ENCODE peak calls at places on chromosomes 1 and 21, in nine cellular contexts. One of them, this sample, is unnamed.

GRCh38 chr1:42732126-42732680 is 7.8 kb downstream of the CLDN19 start:
- DNase-seq in right lobe of liver: no peak
- DNase-seq in naive thymus-derived CD4-positive, alpha-beta T cell: no peak
- DNase-seq in CD8-positive, alpha-beta T cell: peak; percentile 25
- DNase-seq in endothelial cell of umbilical vein: no peak
- DNase-seq in ovary: no peak
- DNase-seq in CD8-positive, alpha-beta memory T cell: no peak
- DNase-seq in neural progenitor cell: no peak
- DNase-seq in lower lobe of right lung: no peak
- DNase-seq in this sample: no peak

GRCh38 chr21:33763573-33763881 is 121.2 kb downstream of the ITSN1 start:
- DNase-seq in right lobe of liver: no peak
- DNase-seq in naive thymus-derived CD4-positive, alpha-beta T cell: no peak
- DNase-seq in CD8-positive, alpha-beta T cell: no peak
- DNase-seq in endothelial cell of umbilical vein: no peak
- DNase-seq in ovary: no peak
- DNase-seq in CD8-positive, alpha-beta memory T cell: no peak
- DNase-seq in neural progenitor cell: no peak
- DNase-seq in lower lobe of right lung: no peak
- DNase-seq in this sample: no peak

GRCh38 chr1:4173731-4174130 is 273.7 kb upstream of the C1orf174 start:
- DNase-seq in right lobe of liver: no peak
- DNase-seq in naive thymus-derived CD4-positive, alpha-beta T cell: no peak
- DNase-seq in CD8-positive, alpha-beta T cell: peak; percentile 34
- DNase-seq in endothelial cell of umbilical vein: no peak
- DNase-seq in ovary: no peak
- DNase-seq in CD8-positive, alpha-beta memory T cell: no peak
- DNase-seq in neural progenitor cell: no peak
- DNase-seq in lower lobe of right lung: no peak
- DNase-seq in this sample: no peak

GRCh38 chr1:177934927-177935326 is 34.9 kb downstream of the SEC16B start:
- DNase-seq in right lobe of liver: no peak
- DNase-seq in naive thymus-derived CD4-positive, alpha-beta T cell: no peak
- DNase-seq in CD8-positive, alpha-beta T cell: no peak
- DNase-seq in endothelial cell of umbilical vein: no peak
- DNase-seq in ovary: no peak
- DNase-seq in CD8-positive, alpha-beta memory T cell: no peak
- DNase-seq in neural progenitor cell: no peak
- DNase-seq in lower lobe of right lung: no peak
- DNase-seq in this sample: no peak

GRCh38 chr1:3170566-3171453 is 101.8 kb downstream of the PRDM16 start:
- DNase-seq in right lobe of liver: peak; percentile 85
- DNase-seq in naive thymus-derived CD4-positive, alpha-beta T cell: no peak
- DNase-seq in CD8-positive, alpha-beta T cell: no peak
- DNase-seq in endothelial cell of umbilical vein: no peak
- DNase-seq in ovary: peak; percentile 88
- DNase-seq in CD8-positive, alpha-beta memory T cell: no peak
- DNase-seq in neural progenitor cell: peak; percentile 62
- DNase-seq in lower lobe of right lung: peak; percentile 79
- DNase-seq in this sample: peak; percentile 89

GRCh38 chr21:34702341-34702807 is 33.6 kb downstream of the CLIC6 start:
- DNase-seq in right lobe of liver: no peak
- DNase-seq in naive thymus-derived CD4-positive, alpha-beta T cell: no peak
- DNase-seq in CD8-positive, alpha-beta T cell: no peak
- DNase-seq in endothelial cell of umbilical vein: no peak
- DNase-seq in ovary: no peak
- DNase-seq in CD8-positive, alpha-beta memory T cell: no peak
- DNase-seq in neural progenitor cell: no peak
- DNase-seq in lower lobe of right lung: no peak
- DNase-seq in this sample: peak; percentile 19

GRCh38 chr1:172293379-172293778 is 127.1 kb upstream of the C1orf105 start:
- DNase-seq in right lobe of liver: no peak
- DNase-seq in naive thymus-derived CD4-positive, alpha-beta T cell: no peak
- DNase-seq in CD8-positive, alpha-beta T cell: no peak
- DNase-seq in endothelial cell of umbilical vein: no peak
- DNase-seq in ovary: no peak
- DNase-seq in CD8-positive, alpha-beta memory T cell: no peak
- DNase-seq in neural progenitor cell: no peak
- DNase-seq in lower lobe of right lung: no peak
- DNase-seq in this sample: no peak

GRCh38 chr1:153490272-153491051 is 30.0 kb upstream of the S100A7 start:
- DNase-seq in right lobe of liver: no peak
- DNase-seq in naive thymus-derived CD4-positive, alpha-beta T cell: no peak
- DNase-seq in CD8-positive, alpha-beta T cell: no peak
- DNase-seq in endothelial cell of umbilical vein: no peak
- DNase-seq in ovary: peak; percentile 88
- DNase-seq in CD8-positive, alpha-beta memory T cell: no peak
- DNase-seq in neural progenitor cell: no peak
- DNase-seq in lower lobe of right lung: no peak
- DNase-seq in this sample: peak; percentile 40

GRCh38 chr1:223700388-223700918 is 11.9 kb upstream of the CAPN2 start:
- DNase-seq in right lobe of liver: no peak
- DNase-seq in naive thymus-derived CD4-positive, alpha-beta T cell: no peak
- DNase-seq in CD8-positive, alpha-beta T cell: no peak
- DNase-seq in endothelial cell of umbilical vein: no peak
- DNase-seq in ovary: no peak
- DNase-seq in CD8-positive, alpha-beta memory T cell: no peak
- DNase-seq in neural progenitor cell: no peak
- DNase-seq in lower lobe of right lung: no peak
- DNase-seq in this sample: no peak

GRCh38 chr21:39048064-39048463 is 135.2 kb downstream of the PSMG1 start:
- DNase-seq in right lobe of liver: no peak
- DNase-seq in naive thymus-derived CD4-positive, alpha-beta T cell: no peak
- DNase-seq in CD8-positive, alpha-beta T cell: no peak
- DNase-seq in endothelial cell of umbilical vein: peak; percentile 19
- DNase-seq in ovary: no peak
- DNase-seq in CD8-positive, alpha-beta memory T cell: no peak
- DNase-seq in neural progenitor cell: peak; percentile 93
- DNase-seq in lower lobe of right lung: peak; percentile 52
- DNase-seq in this sample: no peak

GRCh38 chr1:95974586-95974985 is 740.6 kb downstream of the RWDD3 start:
- DNase-seq in right lobe of liver: no peak
- DNase-seq in naive thymus-derived CD4-positive, alpha-beta T cell: no peak
- DNase-seq in CD8-positive, alpha-beta T cell: no peak
- DNase-seq in endothelial cell of umbilical vein: no peak
- DNase-seq in ovary: no peak
- DNase-seq in CD8-positive, alpha-beta memory T cell: no peak
- DNase-seq in neural progenitor cell: no peak
- DNase-seq in lower lobe of right lung: no peak
- DNase-seq in this sample: no peak

GRCh38 chr1:81004011-81004410 is 796.7 kb upstream of the ADGRL2 start:
- DNase-seq in right lobe of liver: no peak
- DNase-seq in naive thymus-derived CD4-positive, alpha-beta T cell: no peak
- DNase-seq in CD8-positive, alpha-beta T cell: no peak
- DNase-seq in endothelial cell of umbilical vein: no peak
- DNase-seq in ovary: no peak
- DNase-seq in CD8-positive, alpha-beta memory T cell: no peak
- DNase-seq in neural progenitor cell: no peak
- DNase-seq in lower lobe of right lung: no peak
- DNase-seq in this sample: no peak

DNA sequence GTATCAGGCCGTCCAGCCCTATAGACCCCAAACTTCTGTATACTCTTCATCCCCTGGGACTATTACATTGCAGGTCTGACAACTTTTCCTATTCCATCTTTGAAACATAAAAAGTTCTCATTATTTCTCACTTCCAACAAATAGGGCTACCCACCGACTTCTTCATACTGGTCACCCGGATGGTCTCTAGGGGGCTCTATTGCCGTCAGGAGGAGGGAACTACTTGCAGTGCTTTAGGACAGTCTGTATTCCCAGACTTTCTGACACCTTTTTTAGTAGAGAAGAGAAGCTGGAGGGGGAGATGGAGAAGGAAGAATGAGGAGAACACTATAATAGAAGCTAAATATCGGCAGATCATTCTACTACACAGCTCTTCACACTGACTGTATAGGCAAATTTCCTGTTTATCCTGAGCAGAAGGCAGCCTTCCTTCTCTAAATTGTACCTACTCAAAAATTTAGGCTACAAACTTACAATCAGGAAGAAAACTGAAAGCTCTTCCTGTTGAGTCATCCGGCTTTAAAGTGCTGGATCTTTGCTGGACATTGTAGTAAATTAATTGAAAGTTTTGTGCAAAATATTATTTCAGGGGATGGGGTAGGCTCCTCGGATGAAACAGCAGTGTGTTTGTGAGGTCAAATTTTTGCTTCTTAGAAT is 54.6 kb downstream of the CDC7 start:
- DNase-seq in right lobe of liver: no peak
- DNase-seq in naive thymus-derived CD4-positive, alpha-beta T cell: no peak
- DNase-seq in CD8-positive, alpha-beta T cell: no peak
- DNase-seq in endothelial cell of umbilical vein: peak; percentile 64
- DNase-seq in ovary: no peak
- DNase-seq in CD8-positive, alpha-beta memory T cell: no peak
- DNase-seq in neural progenitor cell: peak; percentile 42
- DNase-seq in lower lobe of right lung: no peak
- DNase-seq in this sample: no peak
- H3K4me1 ChIP-seq in right lobe of liver: no peaks in the 10 kb centered on the region
- H3K4me1 ChIP-seq in naive thymus-derived CD4-positive, alpha-beta T cell: peaks cover 30% of the 10 kb centered on the region
- H3K4me1 ChIP-seq in CD8-positive, alpha-beta T cell: peaks cover 49% of the 10 kb centered on the region
- H3K4me1 ChIP-seq in endothelial cell of umbilical vein: peaks cover 28% of the 10 kb centered on the region
- H3K4me1 ChIP-seq in ovary: no peaks in the 10 kb centered on the region
- H3K4me1 ChIP-seq in CD8-positive, alpha-beta memory T cell: peaks cover 95% of the 10 kb centered on the region
- H3K4me1 ChIP-seq in neural progenitor cell: peaks cover 3% of the 10 kb centered on the region
- H3K4me1 ChIP-seq in lower lobe of right lung: peaks cover 20% of the 10 kb centered on the region
- H3K4me1 ChIP-seq in this sample: no peaks in the 10 kb centered on the region

DNA sequence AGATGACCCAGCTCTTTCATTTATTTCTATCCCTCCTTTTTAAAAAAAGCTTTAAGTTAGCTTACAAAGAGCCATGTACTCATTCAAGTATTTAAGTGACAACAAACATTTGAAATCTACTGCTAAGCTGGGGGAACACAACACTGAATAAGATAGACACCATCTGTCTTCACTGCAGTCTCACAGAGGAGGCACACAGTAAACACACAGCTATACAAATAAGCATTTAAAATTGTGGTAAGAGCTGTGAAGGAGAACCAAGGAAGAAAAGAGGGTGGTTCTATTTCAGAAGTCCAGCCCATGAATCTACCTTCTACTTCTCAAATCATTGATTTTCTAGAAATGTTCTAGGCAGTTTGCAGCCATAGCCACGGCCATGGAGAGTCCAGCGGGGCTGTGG is 28.1 kb downstream of the PRDM2 start:
- DNase-seq in right lobe of liver: no peak
- DNase-seq in naive thymus-derived CD4-positive, alpha-beta T cell: no peak
- DNase-seq in CD8-positive, alpha-beta T cell: no peak
- DNase-seq in endothelial cell of umbilical vein: no peak
- DNase-seq in ovary: no peak
- DNase-seq in CD8-positive, alpha-beta memory T cell: no peak
- DNase-seq in neural progenitor cell: no peak
- DNase-seq in lower lobe of right lung: no peak
- DNase-seq in this sample: no peak
- H3K4me1 ChIP-seq in right lobe of liver: no peaks in the 10 kb centered on the region
- H3K4me1 ChIP-seq in naive thymus-derived CD4-positive, alpha-beta T cell: peaks cover 43% of the 10 kb centered on the region
- H3K4me1 ChIP-seq in CD8-positive, alpha-beta T cell: peaks cover 67% of the 10 kb centered on the region
- H3K4me1 ChIP-seq in endothelial cell of umbilical vein: peaks cover 5% of the 10 kb centered on the region
- H3K4me1 ChIP-seq in ovary: peaks cover 17% of the 10 kb centered on the region
- H3K4me1 ChIP-seq in CD8-positive, alpha-beta memory T cell: peaks cover 49% of the 10 kb centered on the region
- H3K4me1 ChIP-seq in neural progenitor cell: peaks cover 12% of the 10 kb centered on the region
- H3K4me1 ChIP-seq in lower lobe of right lung: peaks cover 15% of the 10 kb centered on the region
- H3K4me1 ChIP-seq in this sample: no peaks in the 10 kb centered on the region

GRCh38 chr1:17563494-17564281 is 24.2 kb downstream of the ARHGEF10L start:
- DNase-seq in right lobe of liver: peak; percentile 66
- DNase-seq in naive thymus-derived CD4-positive, alpha-beta T cell: no peak
- DNase-seq in CD8-positive, alpha-beta T cell: no peak
- DNase-seq in endothelial cell of umbilical vein: no peak
- DNase-seq in ovary: no peak
- DNase-seq in CD8-positive, alpha-beta memory T cell: no peak
- DNase-seq in neural progenitor cell: no peak
- DNase-seq in lower lobe of right lung: no peak
- DNase-seq in this sample: peak; percentile 51

GRCh38 chr1:17564458-17565393 is 25.2 kb downstream of the ARHGEF10L start:
- DNase-seq in right lobe of liver: peak; percentile 83
- DNase-seq in naive thymus-derived CD4-positive, alpha-beta T cell: no peak
- DNase-seq in CD8-positive, alpha-beta T cell: no peak
- DNase-seq in endothelial cell of umbilical vein: no peak
- DNase-seq in ovary: no peak
- DNase-seq in CD8-positive, alpha-beta memory T cell: no peak
- DNase-seq in neural progenitor cell: peak; percentile 75
- DNase-seq in lower lobe of right lung: no peak
- DNase-seq in this sample: peak; percentile 90

GRCh38 chr1:17567582-17567981 is 28.1 kb downstream of the ARHGEF10L start:
- DNase-seq in right lobe of liver: no peak
- DNase-seq in naive thymus-derived CD4-positive, alpha-beta T cell: no peak
- DNase-seq in CD8-positive, alpha-beta T cell: no peak
- DNase-seq in endothelial cell of umbilical vein: no peak
- DNase-seq in ovary: peak; percentile 74
- DNase-seq in CD8-positive, alpha-beta memory T cell: no peak
- DNase-seq in neural progenitor cell: no peak
- DNase-seq in lower lobe of right lung: no peak
- DNase-seq in this sample: no peak

GRCh38 chr1:17566892-17567291 is 27.4 kb downstream of the ARHGEF10L start:
- DNase-seq in right lobe of liver: peak; percentile 72
- DNase-seq in naive thymus-derived CD4-positive, alpha-beta T cell: no peak
- DNase-seq in CD8-positive, alpha-beta T cell: no peak
- DNase-seq in endothelial cell of umbilical vein: no peak
- DNase-seq in ovary: no peak
- DNase-seq in CD8-positive, alpha-beta memory T cell: no peak
- DNase-seq in neural progenitor cell: no peak
- DNase-seq in lower lobe of right lung: no peak
- DNase-seq in this sample: no peak

DNA sequence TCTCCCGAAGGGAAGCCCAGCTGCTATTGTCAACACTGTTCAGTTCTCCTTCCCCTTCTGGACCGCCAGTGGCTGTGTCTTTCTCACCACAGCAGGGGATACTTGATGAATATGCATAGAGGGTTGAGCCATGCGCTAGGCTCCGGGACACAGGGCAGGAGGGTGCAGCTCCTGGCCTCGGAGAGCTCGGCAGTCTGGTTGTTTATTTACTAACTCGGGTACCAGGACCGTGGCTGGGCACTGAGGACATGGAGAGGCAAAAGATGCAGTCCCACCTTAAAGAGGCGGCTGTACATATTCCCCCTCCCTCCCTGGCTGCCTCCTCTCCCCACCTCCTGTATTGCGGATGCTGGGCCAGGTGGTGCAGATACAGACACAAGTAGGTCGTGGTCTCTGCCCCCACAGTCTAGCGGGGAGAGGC is 26.1 kb downstream of the ARHGEF10L start:
- DNase-seq in right lobe of liver: peak; percentile 86
- DNase-seq in naive thymus-derived CD4-positive, alpha-beta T cell: no peak
- DNase-seq in CD8-positive, alpha-beta T cell: no peak
- DNase-seq in endothelial cell of umbilical vein: no peak
- DNase-seq in ovary: no peak
- DNase-seq in CD8-positive, alpha-beta memory T cell: no peak
- DNase-seq in neural progenitor cell: peak; percentile 54
- DNase-seq in lower lobe of right lung: no peak
- DNase-seq in this sample: peak; percentile 41
- H3K4me1 ChIP-seq in right lobe of liver: peaks cover 76% of the 10 kb centered on the region
- H3K4me1 ChIP-seq in naive thymus-derived CD4-positive, alpha-beta T cell: no peaks in the 10 kb centered on the region
- H3K4me1 ChIP-seq in CD8-positive, alpha-beta T cell: no peaks in the 10 kb centered on the region
- H3K4me1 ChIP-seq in endothelial cell of umbilical vein: no peaks in the 10 kb centered on the region
- H3K4me1 ChIP-seq in ovary: peaks cover 44% of the 10 kb centered on the region
- H3K4me1 ChIP-seq in CD8-positive, alpha-beta memory T cell: no peaks in the 10 kb centered on the region
- H3K4me1 ChIP-seq in neural progenitor cell: peaks cover 37% of the 10 kb centered on the region
- H3K4me1 ChIP-seq in lower lobe of right lung: peaks cover 67% of the 10 kb centered on the region
- H3K4me1 ChIP-seq in this sample: peaks cover 100% of the 10 kb centered on the region

DNA sequence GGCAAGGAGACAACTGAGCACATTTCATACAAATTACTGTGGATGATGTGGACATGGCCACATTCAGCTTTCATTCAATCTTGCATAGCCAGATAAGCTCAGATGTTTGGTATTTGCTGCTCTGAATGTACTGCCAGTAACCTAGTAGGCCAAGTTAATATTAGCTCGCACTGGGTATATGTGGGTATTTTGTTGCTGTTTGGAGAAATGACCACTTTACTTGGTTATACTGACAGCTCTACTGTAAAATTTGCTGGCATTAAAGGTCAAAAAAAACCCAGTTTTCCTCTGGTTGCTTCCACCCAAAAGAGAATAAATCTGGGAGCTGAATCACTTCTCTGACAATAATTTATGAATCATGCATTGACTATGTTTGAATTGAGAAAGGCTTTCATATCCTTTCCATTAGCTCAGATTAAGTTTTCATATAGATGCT is 330.2 kb downstream of the BARHL2 start:
- DNase-seq in right lobe of liver: no peak
- DNase-seq in naive thymus-derived CD4-positive, alpha-beta T cell: no peak
- DNase-seq in CD8-positive, alpha-beta T cell: no peak
- DNase-seq in endothelial cell of umbilical vein: peak; percentile 15
- DNase-seq in ovary: no peak
- DNase-seq in CD8-positive, alpha-beta memory T cell: no peak
- DNase-seq in neural progenitor cell: no peak
- DNase-seq in lower lobe of right lung: no peak
- DNase-seq in this sample: no peak
- H3K4me1 ChIP-seq in right lobe of liver: no peaks in the 10 kb centered on the region
- H3K4me1 ChIP-seq in naive thymus-derived CD4-positive, alpha-beta T cell: no peaks in the 10 kb centered on the region
- H3K4me1 ChIP-seq in CD8-positive, alpha-beta T cell: no peaks in the 10 kb centered on the region
- H3K4me1 ChIP-seq in endothelial cell of umbilical vein: no peaks in the 10 kb centered on the region
- H3K4me1 ChIP-seq in ovary: no peaks in the 10 kb centered on the region
- H3K4me1 ChIP-seq in CD8-positive, alpha-beta memory T cell: no peaks in the 10 kb centered on the region
- H3K4me1 ChIP-seq in neural progenitor cell: peaks cover 18% of the 10 kb centered on the region
- H3K4me1 ChIP-seq in lower lobe of right lung: no peaks in the 10 kb centered on the region
- H3K4me1 ChIP-seq in this sample: no peaks in the 10 kb centered on the region